ENCODE peak calls at places on chromosomes 12 and 14, in five cellular contexts. Y is IMR-90, Z is stomach, O is K562, R is cardiac muscle cell. N is an unnamed sample.

GRCh38 chr12:1083888-1084262 is 92.9 kb downstream of the ERC1 start:
- DNase-seq in O (no peak), Z (no peak), Y (peak; percentile 69), R (peak; percentile 20), N (peak; percentile 84)

GRCh38 chr12:65826513-65827171 is 2.4 kb downstream of the HMGA2 start:
- DNase-seq in Z (no peak), R (peak; percentile 9), O (no peak), Y (peak; percentile 67), N (peak; percentile 59)

GRCh38 chr12:125079943-125080645 is 14.9 kb downstream of the AACS start:
- DNase-seq in R (no peak), O (no peak), Y (no peak), Z (no peak), N (peak; percentile 16)

GRCh38 chr12:3076730-3077571 is at the start of gene TSPAN9:
- DNase-seq in O (peak; percentile 51), Y (peak; percentile 48), Z (peak; percentile 87), R (peak; percentile 86), N (peak; percentile 76)

GRCh38 chr14:80637726-80638619 is 303.6 kb downstream of the CEP128 start:
- DNase-seq in Z (no peak), Y (no peak), O (no peak), R (no peak), N (no peak)

GRCh38 chr14:102492523-102492910 is 17.1 kb downstream of the ANKRD9 start:
- DNase-seq in R (no peak), Y (no peak), O (no peak), Z (no peak), N (no peak)

GRCh38 chr12:13195244-13195643 is 1.3 kb upstream of the EMP1 start:
- DNase-seq in O (no peak), Z (no peak), R (no peak), Y (peak; percentile 63), N (no peak)

GRCh38 chr14:101110729-101111619 is 207.5 kb upstream of the RTL1 start:
- DNase-seq in Z (peak; percentile 11), R (no peak), Y (no peak), O (no peak), N (no peak)

GRCh38 chr12:28108599-28108998 is 81.7 kb upstream of the CCDC91 start:
- DNase-seq in Z (no peak), O (peak; percentile 40), Y (no peak), R (no peak), N (peak; percentile 39)

DNA sequence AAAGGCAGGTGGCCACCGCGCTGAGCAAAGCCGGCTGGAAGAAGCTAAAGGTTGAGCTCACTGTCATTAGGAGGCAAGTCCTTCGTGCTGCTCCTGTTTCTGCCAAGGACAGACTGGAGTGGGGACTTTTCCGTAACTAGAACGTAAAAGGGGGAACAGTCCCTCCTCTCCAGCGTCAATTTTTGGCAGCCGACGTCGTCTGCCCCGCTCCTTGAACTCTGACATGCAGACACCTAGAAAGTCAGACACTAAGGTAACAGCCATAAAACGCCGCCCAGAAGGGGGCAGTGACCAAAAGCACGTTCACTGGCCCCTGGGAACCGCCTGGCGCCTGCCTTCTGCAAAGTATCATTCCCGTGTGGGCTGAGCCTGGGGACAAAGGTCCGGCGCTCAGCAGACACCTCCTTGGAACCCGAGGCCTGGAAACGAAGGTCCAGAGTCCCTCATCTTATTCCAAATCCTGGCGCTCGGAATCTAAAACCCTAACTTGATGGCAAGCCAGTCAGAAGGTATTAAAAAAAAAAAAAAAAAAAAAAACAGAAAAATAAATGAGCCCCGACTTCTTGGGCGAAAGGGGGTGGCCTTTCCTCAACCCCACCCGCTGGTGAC is 1.1 kb upstream of the LRP1 start:
- DNase-seq in Y (no peak), O (peak; percentile 88), R (peak; percentile 89), Z (peak; percentile 84), N (no peak)
- TF ChIP-seq CTCF in Y (peak; percentile 21), O (peak; percentile 59), R (peak; percentile 27), Z (peak; percentile 35), N (peak; percentile 18)

GRCh38 chr12:39619660-39620433 is at the start of gene ABCD2:
- DNase-seq in R (peak; percentile 89), O (peak; percentile 63), Z (peak; percentile 31), Y (peak; percentile 58), N (peak; percentile 81)

GRCh38 chr12:39622306-39622705 is 2.7 kb upstream of the ABCD2 start:
- DNase-seq in O (no peak), Y (no peak), R (no peak), Z (no peak), N (no peak)

GRCh38 chr12:39619316-39619659 is 315 bp downstream of the ABCD2 start:
- DNase-seq in O (no peak), R (no peak), Y (no peak), Z (no peak), N (no peak)

GRCh38 chr12:39621670-39622069 is 2.1 kb upstream of the ABCD2 start:
- DNase-seq in R (no peak), Y (no peak), O (no peak), Z (no peak), N (no peak)

DNA sequence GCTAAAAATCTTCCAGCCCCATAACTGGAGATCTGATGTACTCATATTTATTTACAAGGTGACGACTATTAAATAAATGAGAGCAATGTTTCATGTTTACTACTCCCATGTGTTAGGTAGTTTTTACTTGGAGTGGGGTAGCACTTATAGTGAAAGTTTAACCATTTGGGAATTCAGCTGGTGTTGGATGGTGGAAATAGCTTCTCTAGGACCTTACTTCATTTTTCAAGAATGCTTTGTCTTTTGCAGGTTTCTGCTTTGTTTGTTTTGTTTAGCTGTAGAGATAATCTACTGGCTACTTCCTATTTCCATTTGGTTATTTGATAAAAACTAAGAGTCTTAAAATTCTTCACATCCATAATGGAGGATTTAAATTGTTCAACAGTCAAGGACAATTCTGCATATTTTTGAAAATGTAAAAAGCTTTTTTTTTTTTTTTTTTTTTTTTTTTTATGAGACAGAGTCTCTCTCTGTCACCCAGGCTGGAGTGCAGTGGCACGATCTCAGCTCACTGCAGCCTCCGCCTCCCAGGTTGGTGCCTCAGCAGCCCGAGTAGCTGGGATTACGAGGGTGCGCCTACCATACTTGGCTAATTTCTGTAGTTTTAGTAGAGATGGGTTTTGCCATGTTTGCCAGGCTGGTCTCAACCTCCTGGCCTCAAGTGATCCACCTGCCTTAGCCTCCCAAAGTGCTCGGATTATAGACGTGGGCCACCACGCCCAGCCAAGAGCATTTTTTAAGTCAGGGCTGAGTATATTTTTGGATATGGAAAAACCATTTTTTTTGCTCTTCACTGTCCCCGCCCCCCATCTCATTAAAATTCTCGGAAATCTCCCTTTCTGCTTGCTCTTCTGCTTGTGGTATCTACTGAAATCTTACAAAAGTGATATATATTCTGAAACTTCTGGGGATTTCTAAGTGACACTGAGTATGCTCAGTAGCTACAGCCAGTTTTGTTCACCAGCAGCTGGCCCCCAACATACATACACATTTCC is 1.4 kb upstream of the ABCD2 start:
- DNase-seq in R (no peak), Z (no peak), O (no peak), Y (no peak), N (peak; percentile 14)
- H3K4me3 ChIP-seq in R (peak overlapping the region; percentile 37), Z (peak overlapping the region; percentile 44), O (peak overlapping the region; percentile 40), Y (peak overlapping the region; percentile 45), N (peak overlapping the region; percentile 64)

DNA sequence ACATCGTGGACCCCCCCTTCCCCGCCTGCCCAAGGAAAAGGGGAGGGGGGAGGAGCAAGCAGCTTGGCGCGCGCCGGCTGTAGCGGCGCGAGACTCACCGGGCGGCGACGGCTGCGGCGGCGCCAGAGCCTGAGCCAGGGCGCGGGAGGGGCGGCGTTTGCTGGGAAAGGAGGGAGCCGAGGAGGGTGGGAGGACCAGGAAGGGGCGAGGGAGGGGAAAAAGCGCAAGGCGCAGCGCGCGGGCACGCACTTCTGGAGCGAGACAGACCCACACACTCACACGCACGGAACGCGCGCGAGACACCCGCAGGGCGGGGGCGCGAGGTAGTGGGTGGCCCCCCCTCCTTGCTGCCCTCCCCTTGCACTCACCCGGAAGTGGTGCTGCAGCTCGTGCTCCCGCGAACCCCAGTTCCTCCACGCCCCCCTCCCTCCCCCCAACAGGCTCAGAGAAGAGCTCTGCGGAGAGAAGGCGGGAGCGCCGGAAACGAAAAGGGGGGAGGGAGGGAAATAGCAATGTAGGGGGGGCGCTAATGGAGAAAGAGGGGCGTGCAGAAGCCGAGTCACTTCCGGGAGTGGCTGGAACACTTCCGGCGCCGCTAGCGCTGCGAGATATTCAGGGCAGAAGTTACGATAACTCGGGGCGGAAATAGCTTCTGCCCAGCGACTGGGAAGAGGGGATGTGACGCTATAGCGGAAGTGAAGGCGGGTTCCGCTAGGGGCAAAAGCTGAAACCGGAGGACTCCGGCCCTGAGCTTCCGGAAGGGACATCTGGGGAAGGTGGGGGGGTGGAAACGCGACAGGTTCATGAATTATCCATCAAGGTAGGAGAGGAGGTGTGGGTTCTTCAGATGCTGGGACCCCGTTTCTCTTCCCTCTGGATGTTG is at the start of gene ZNF384:
- DNase-seq in R (peak; percentile 98), Y (peak; percentile 99), O (peak; percentile 97), Z (peak; percentile 97), N (peak; percentile 99)
- TF ChIP-seq CTCF in R (peak; percentile 19), Y (no peak), O (peak; percentile 12), Z (peak; percentile 11), N (no peak)

DNA sequence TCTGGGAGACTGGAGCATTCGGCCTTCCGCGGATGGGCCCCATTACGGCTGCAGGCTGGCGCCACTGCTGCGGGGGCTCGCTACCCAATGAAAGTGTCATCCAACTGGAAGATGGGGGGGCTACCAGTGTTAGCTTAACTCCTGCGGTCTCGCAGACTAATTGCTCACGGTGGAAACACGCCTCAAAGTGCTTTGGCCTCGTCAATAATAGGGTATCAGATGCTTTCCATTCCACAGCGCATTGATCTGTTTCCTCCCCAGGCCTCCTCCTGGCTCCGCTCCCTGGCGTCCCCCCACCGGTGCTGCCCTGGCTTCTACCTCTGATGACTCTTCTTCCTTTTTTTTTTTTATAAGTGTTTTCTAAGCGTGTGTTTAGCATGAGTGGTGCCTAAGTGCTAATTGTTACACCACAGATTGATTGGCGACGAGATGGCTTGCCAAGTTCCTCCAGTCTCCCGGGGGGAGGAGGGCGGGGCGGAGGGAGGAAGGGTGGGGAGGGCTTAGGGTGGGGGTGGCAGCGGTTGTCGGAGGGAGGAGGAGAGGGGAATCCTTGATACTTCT is 678.2 kb downstream of the MED13L start:
- DNase-seq in O (no peak), Z (no peak), Y (no peak), R (no peak), N (no peak)
- H3K4me3 ChIP-seq in O (no peak overlapping the region), Z (peak overlapping the region; percentile 16), Y (no peak overlapping the region), R (no peak overlapping the region), N (no peak overlapping the region)

DNA sequence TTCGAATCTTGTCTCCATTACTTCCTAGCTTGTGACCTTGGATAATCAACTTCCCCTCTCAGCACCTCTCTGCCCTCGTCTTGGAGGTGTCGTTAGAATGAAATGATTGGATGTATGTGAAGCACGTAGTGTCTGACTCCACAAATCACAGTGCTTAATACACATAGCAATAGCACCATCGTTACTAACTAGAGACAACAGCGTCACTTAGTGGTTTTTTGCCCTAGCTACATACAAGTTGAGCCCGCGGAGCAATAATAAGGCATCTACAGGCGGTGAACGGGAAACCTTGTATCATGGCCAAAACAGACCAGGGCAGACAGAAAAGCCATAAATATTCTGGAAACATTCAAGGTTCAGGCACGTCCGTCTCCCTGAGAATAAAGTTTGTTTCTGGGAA is 154.9 kb downstream of the ASCL4 start:
- DNase-seq in Y (peak; percentile 10), Z (no peak), O (peak; percentile 62), R (peak; percentile 38), N (peak; percentile 22)
- TF ChIP-seq CTCF in Y (peak; percentile 22), Z (no peak), O (peak; percentile 80), R (peak; percentile 15), N (peak; percentile 26)

GRCh38 chr14:31457665-31458659 is 656 bp upstream of the DTD2 start:
- DNase-seq in Y (no peak), R (no peak), O (peak; percentile 3), Z (no peak), N (no peak)
- H3K4me3 ChIP-seq in Y (no peak overlapping the region), R (no peak overlapping the region), O (peak overlapping the region; percentile 46), Z (peak overlapping the region; percentile 65), N (peak overlapping the region; percentile 77)